ENCODE peak calls at places on chromosome 1, in seven cellular contexts. L, X, P, B, F, R and H are unnamed samples. For H3K4me1, the result is how much of the 10 kb centered on the place peaks cover.

GRCh38 chr1:197314672-197315071 is 46.6 kb downstream of the CRB1 start:
- DNase-seq in L (no peak), X (no peak), P (no peak), B (no peak), F (no peak), R (no peak), H (no peak)

GRCh38 chr1:41487729-41488598 is 3.5 kb upstream of the EDN2 start:
- DNase-seq in L (no peak), X (no peak), P (no peak), B (no peak), F (no peak), R (no peak), H (no peak)

GRCh38 chr1:186775031-186775430 is 53.7 kb upstream of the PLA2G4A start:
- DNase-seq in L (no peak), X (no peak), P (peak), B (no peak), F (no peak), R (no peak), H (no peak)

GRCh38 chr1:224582041-224582440 is 34.1 kb upstream of the CNIH3 start:
- DNase-seq in L (no peak), X (no peak), P (no peak), B (no peak), F (no peak), R (no peak), H (no peak)

GRCh38 chr1:230632273-230632873 is 9.9 kb upstream of the COG2 start:
- DNase-seq in L (peak), X (no peak), P (peak), B (peak), F (no peak), R (no peak), H (no peak)

GRCh38 chr1:244284641-244285156 is 167.0 kb downstream of the ADSS2 start:
- DNase-seq in L (no peak), X (no peak), P (no peak), B (no peak), F (no peak), R (no peak), H (no peak)

GRCh38 chr1:202181586-202181985 is 12.0 kb upstream of the LGR6 start:
- DNase-seq in L (no peak), X (no peak), P (no peak), B (no peak), F (no peak), R (no peak), H (no peak)

GRCh38 chr1:6109688-6110087 is 64.0 kb downstream of the KCNAB2 start:
- DNase-seq in L (no peak), X (no peak), P (no peak), B (no peak), F (no peak), R (no peak), H (no peak)

GRCh38 chr1:19563336-19564097 is 78.2 kb upstream of the CAPZB start:
- DNase-seq in L (no peak), X (no peak), P (no peak), B (peak), F (no peak), R (no peak), H (no peak)

GRCh38 chr1:189678779-189679178 is 798.9 kb downstream of the BRINP3 start:
- DNase-seq in L (no peak), X (no peak), P (no peak), B (no peak), F (no peak), R (no peak), H (no peak)

GRCh38 chr1:14520514-14521163 is 77.8 kb upstream of the KAZN start:
- DNase-seq in L (no peak), X (no peak), P (no peak), B (no peak), F (no peak), R (no peak), H (no peak)

GRCh38 chr1:20785907-20786309 is 1.2 kb downstream of the HP1BP3 start:
- DNase-seq in L (no peak), X (no peak), P (peak), B (no peak), F (no peak), R (no peak), H (no peak)

GRCh38 chr1:201790261-201790660 is 38.7 kb upstream of the IPO9 start:
- DNase-seq in L (no peak), X (no peak), P (no peak), B (no peak), F (no peak), R (no peak), H (no peak)

GRCh38 chr1:59674605-59675004 is 140.1 kb upstream of the HOOK1 start:
- DNase-seq in L (no peak), X (no peak), P (no peak), B (no peak), F (no peak), R (no peak), H (no peak)

GRCh38 chr1:226274138-226274537 is 34.8 kb downstream of the LIN9 start:
- DNase-seq in L (no peak), X (no peak), P (no peak), B (no peak), F (no peak), R (no peak), H (no peak)

GRCh38 chr1:108082741-108083562 is 117.2 kb downstream of the SLC25A24 start:
- DNase-seq in L (no peak), X (no peak), P (no peak), B (no peak), F (no peak), R (no peak), H (no peak)

GRCh38 chr1:50529510-50529909 is 106.3 kb upstream of the DMRTA2 start:
- DNase-seq in L (no peak), X (no peak), P (no peak), B (no peak), F (no peak), R (no peak), H (no peak)

GRCh38 chr1:1079408-1080121 is 5.5 kb upstream of the RNF223 start:
- DNase-seq in L (peak), X (peak), P (peak), B (peak), F (peak), R (no peak), H (no peak)

GRCh38 chr1:231446138-231446537 is 24.1 kb upstream of the EGLN1 start:
- DNase-seq in L (no peak), X (no peak), P (no peak), B (no peak), F (no peak), R (no peak), H (no peak)

GRCh38 chr1:198892065-198892464 is 253.2 kb downstream of the PTPRC start:
- DNase-seq in L (no peak), X (no peak), P (no peak), B (no peak), F (no peak), R (no peak), H (no peak)

GRCh38 chr1:6625579-6626149 is 996 bp downstream of the THAP3 start:
- DNase-seq in L (no peak), X (peak), P (peak), B (peak), F (no peak), R (no peak), H (no peak)

GRCh38 chr1:95257758-95258157 is 23.7 kb downstream of the RWDD3 start:
- DNase-seq in L (peak), X (no peak), P (no peak), B (peak), F (no peak), R (no peak), H (no peak)

GRCh38 chr1:46013566-46013965 is 118.9 kb downstream of the PIK3R3 start:
- DNase-seq in L (no peak), X (no peak), P (no peak), B (no peak), F (no peak), R (no peak), H (no peak)

GRCh38 chr1:238404921-238405320 is 514.2 kb upstream of the ZP4 start:
- DNase-seq in L (no peak), X (no peak), P (no peak), B (no peak), F (no peak), R (no peak), H (no peak)

GRCh38 chr1:210315529-210315928 is 13.2 kb upstream of the HHAT start:
- DNase-seq in L (no peak), X (no peak), P (no peak), B (no peak), F (no peak), R (no peak), H (no peak)

GRCh38 chr1:205041998-205042910 is 758 bp upstream of the CNTN2 start:
- DNase-seq in L (no peak), X (no peak), P (no peak), B (no peak), F (no peak), R (no peak), H (no peak)

GRCh38 chr1:29218223-29218622 is 12.5 kb downstream of the MECR start:
- DNase-seq in L (no peak), X (no peak), P (no peak), B (no peak), F (no peak), R (no peak), H (no peak)

GRCh38 chr1:232568331-232568852 is 61.5 kb downstream of the SIPA1L2 start:
- DNase-seq in L (no peak), X (no peak), P (no peak), B (no peak), F (no peak), R (no peak), H (no peak)

GRCh38 chr1:19808351-19808750 is 6.7 kb downstream of the RNF186 start:
- DNase-seq in L (no peak), X (no peak), P (no peak), B (no peak), F (no peak), R (no peak), H (no peak)

GRCh38 chr1:119626841-119627240 is 21.2 kb downstream of the ZNF697 start:
- DNase-seq in L (no peak), X (no peak), P (no peak), B (no peak), F (no peak), R (no peak), H (no peak)

GRCh38 chr1:193111641-193112090 is 6.5 kb upstream of the GLRX2 start:
- DNase-seq in L (peak), X (no peak), P (no peak), B (peak), F (no peak), R (no peak), H (no peak)

GRCh38 chr1:234722904-234723588 is 113.1 kb upstream of the IRF2BP2 start:
- DNase-seq in L (no peak), X (no peak), P (no peak), B (peak), F (peak), R (peak), H (peak)

GRCh38 chr1:205309741-205310140 is 11.8 kb downstream of the NUAK2 start:
- DNase-seq in L (no peak), X (no peak), P (no peak), B (no peak), F (no peak), R (no peak), H (no peak)

GRCh38 chr1:32933742-32934322 is 30.8 kb downstream of the RNF19B start:
- DNase-seq in L (peak), X (no peak), P (no peak), B (peak), F (no peak), R (no peak), H (no peak)

GRCh38 chr1:24416666-24417391 is 1.2 kb downstream of the NIPAL3 start:
- DNase-seq in L (peak), X (peak), P (peak), B (peak), F (peak), R (peak), H (peak)

GRCh38 chr1:206685749-206686485 is 1.2 kb downstream of the MAPKAPK2 start:
- DNase-seq in L (peak), X (peak), P (peak), B (peak), F (no peak), R (peak), H (peak)

GRCh38 chr1:119012383-119012782 is 24.2 kb upstream of the TBX15 start:
- DNase-seq in L (no peak), X (no peak), P (no peak), B (no peak), F (no peak), R (no peak), H (no peak)

GRCh38 chr1:226568975-226569741 is 20.6 kb downstream of the STUM start:
- DNase-seq in L (no peak), X (no peak), P (no peak), B (no peak), F (no peak), R (no peak), H (no peak)

GRCh38 chr1:72007312-72007711 is 275.0 kb downstream of the NEGR1 start:
- DNase-seq in L (no peak), X (no peak), P (no peak), B (no peak), F (no peak), R (no peak), H (no peak)

GRCh38 chr1:154999651-155000474 is 2.7 kb upstream of the ZBTB7B start:
- DNase-seq in L (peak), X (no peak), P (peak), B (peak), F (peak), R (no peak), H (peak)

GRCh38 chr1:154994269-154994977 is 1.0 kb downstream of the LENEP start:
- DNase-seq in L (no peak), X (no peak), P (no peak), B (no peak), F (no peak), R (no peak), H (no peak)

GRCh38 chr1:154998818-154999650 is 3.6 kb upstream of the ZBTB7B start:
- DNase-seq in L (peak), X (peak), P (peak), B (peak), F (peak), R (peak), H (peak)

GRCh38 chr1:154998201-154998780 is 4.3 kb upstream of the ZBTB7B start:
- DNase-seq in L (no peak), X (no peak), P (peak), B (no peak), F (no peak), R (no peak), H (no peak)

GRCh38 chr1:154996966-154997701 is 3.7 kb downstream of the LENEP start:
- DNase-seq in L (no peak), X (no peak), P (no peak), B (no peak), F (no peak), R (no peak), H (no peak)
- H3K4me1 ChIP-seq in L (under half), X (under half), P (half or more), B (under half), F (under half), R (under half), H (under half)

GRCh38 chr1:164760585-164760968 is 201.6 kb downstream of the PBX1 start:
- DNase-seq in L (no peak), X (no peak), P (peak), B (no peak), F (no peak), R (no peak), H (no peak)
- H3K4me3 ChIP-seq in L (no peak), X (no peak), P (no peak), B (no peak), F (no peak), R (no peak), H (no peak)

GRCh38 chr1:70354332-70355110 is at the start of gene ANKRD13C:
- DNase-seq in L (peak), X (peak), P (peak), B (peak), F (peak), R (peak), H (peak)

GRCh38 chr1:70360321-70360720 is 5.8 kb upstream of the ANKRD13C start:
- DNase-seq in L (peak), X (no peak), P (no peak), B (no peak), F (no peak), R (no peak), H (no peak)

GRCh38 chr1:70355111-70355407 is 537 bp upstream of the ANKRD13C start:
- DNase-seq in L (no peak), X (no peak), P (no peak), B (no peak), F (no peak), R (no peak), H (no peak)

GRCh38 chr1:70361727-70362413 is 7.3 kb upstream of the ANKRD13C start:
- DNase-seq in L (no peak), X (no peak), P (no peak), B (no peak), F (no peak), R (no peak), H (no peak)

GRCh38 chr1:70358921-70359564 is 4.5 kb upstream of the ANKRD13C start:
- DNase-seq in L (no peak), X (no peak), P (no peak), B (no peak), F (no peak), R (no peak), H (no peak)
- H3K4me1 ChIP-seq in L (under half), X (under half), P (under half), B (under half), F (under half), R (under half), H (under half)

GRCh38 chr1:109657395-109657794 is 1.5 kb downstream of the GSTM4 start:
- DNase-seq in L (no peak), X (no peak), P (no peak), B (no peak), F (no peak), R (no peak), H (no peak)

GRCh38 chr1:109655624-109656519 is at the start of gene GSTM4:
- DNase-seq in L (peak), X (peak), P (peak), B (peak), F (peak), R (peak), H (peak)

GRCh38 chr1:109653286-109653685 is 2.6 kb upstream of the GSTM4 start:
- DNase-seq in L (no peak), X (no peak), P (no peak), B (no peak), F (no peak), R (no peak), H (no peak)

GRCh38 chr1:109652446-109652845 is 3.5 kb upstream of the GSTM4 start:
- DNase-seq in L (no peak), X (no peak), P (no peak), B (no peak), F (no peak), R (no peak), H (no peak)

DNA sequence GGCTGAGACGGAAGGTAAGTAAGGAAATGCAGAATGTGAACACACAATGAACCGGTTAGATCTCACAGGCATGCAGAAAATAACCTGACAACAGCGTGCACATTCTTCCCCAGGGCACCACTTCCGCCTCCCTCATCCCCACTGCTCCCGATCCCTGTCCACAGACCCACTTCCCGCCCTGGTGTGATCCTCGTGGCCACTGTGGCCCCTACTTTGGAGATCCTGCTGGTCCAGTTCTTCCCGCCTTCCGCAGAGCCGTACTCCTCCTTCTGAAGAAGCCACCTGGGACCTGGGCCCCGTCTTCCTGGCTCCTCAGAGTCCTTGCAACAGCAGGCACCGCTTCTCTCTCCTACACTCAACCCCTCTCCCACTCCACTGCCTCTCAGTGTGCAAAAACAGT is 1.4 kb upstream of the GSTM4 start:
- DNase-seq in L (no peak), X (no peak), P (no peak), B (no peak), F (no peak), R (no peak), H (no peak)
- H3K4me3 ChIP-seq in L (no peak), X (no peak), P (no peak), B (no peak), F (no peak), R (no peak), H (no peak)

DNA sequence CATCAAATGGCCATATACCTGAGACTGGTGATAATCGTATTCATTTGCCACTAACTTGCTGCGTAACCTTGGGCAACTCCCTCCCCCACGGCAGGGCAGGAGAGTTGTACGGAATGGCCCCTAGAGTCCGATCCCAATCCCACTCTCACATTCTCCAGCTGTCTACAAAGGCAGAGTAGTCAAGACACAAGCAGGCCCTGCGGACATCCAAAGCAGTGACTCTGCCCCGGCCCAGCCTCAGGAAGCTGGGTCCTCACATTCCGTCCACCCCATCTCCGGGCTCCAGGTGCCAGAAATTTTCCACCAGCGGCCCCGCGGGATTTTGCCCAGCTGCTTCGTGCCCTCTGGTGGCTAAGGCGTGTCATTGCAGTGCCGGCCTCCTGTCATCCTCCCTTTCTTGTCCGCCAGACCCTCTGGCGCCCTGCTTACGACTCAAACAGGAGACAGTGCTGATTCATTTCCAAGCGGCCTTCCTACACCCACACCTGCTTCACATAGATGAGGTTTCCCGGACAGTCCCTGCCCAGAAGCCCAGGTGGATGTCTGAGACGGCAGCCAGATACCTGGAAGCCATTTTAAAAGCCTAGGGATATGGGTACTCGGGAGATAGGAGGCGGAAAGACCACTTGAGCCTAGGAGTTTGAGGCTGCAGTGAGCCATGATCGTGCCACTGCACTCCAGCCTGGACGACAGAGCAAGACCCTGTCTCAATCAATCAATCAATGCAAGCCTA is 2.9 kb upstream of the S100A2 start:
- DNase-seq in L (peak), X (peak), P (peak), B (peak), F (peak), R (peak), H (peak)
- H3K4me1 ChIP-seq in L (half or more), X (under half), P (under half), B (under half), F (under half), R (under half), H (under half)

DNA sequence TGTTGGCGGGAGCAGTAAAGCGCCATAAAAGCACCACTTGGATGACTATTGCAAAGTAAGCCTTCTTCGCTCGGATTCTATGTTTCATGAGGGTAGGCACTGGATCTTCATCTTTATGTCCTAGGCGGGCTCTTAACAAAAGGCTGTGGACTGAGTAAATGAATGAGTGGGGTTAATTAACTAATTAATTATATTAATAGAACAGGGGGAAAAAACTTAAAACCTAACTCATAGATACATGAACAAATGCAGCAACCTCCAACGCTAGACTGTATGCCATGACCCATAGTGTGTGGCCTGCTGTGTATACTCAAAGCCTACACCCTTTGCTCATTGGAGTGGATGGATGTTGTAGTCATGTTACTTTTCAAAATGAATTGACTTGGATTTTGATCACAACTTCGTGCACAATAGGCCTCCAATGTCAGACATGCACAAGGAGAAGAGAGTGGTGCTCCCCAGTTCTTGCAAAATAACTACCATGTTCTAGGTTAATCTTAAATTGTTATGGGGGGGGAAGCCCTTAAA is 417 bp upstream of the GFI1 start:
- DNase-seq in L (no peak), X (no peak), P (no peak), B (no peak), F (no peak), R (no peak), H (no peak)
- H3K4me3 ChIP-seq in L (peak), X (no peak), P (peak), B (no peak), F (peak), R (peak), H (peak)

GRCh38 chr1:54745864-54746263 is 18.5 kb downstream of the PARS2 start:
- DNase-seq in L (no peak), X (no peak), P (no peak), B (no peak), F (no peak), R (peak), H (no peak)
- H3K4me1 ChIP-seq in L (under half), X (under half), P (under half), B (under half), F (under half), R (under half), H (under half)